ENCODE peak calls at places on chromosomes 16 and 17, in six cellular contexts. H is activated CD8-positive, alpha-beta memory T cell treated with anti-CD3 and anti-CD28 coated beads, Interleukin-2, amount 10 ng/mL, durations not matched to agents 7 days and 5 days; R is ELF-1; S is pulmonary artery endothelial cell; C is stimulated activated CD4-positive, alpha-beta T cell treated with anti-CD3 and anti-CD28 coated beads, Interleukin-1b, Interleukin-23, amount 100 ng/mL, for 1 hour; T is lung. K is an unnamed sample.

GRCh38 chr16:87012954-87013938 is 303.9 kb downstream of the C16orf95 start:
- DNase-seq in H (no peak), R (peak), S (no peak), C (no peak), T (no peak), K (no peak)

GRCh38 chr16:266258-267164 is 9.2 kb downstream of the RGS11 start:
- DNase-seq in H (no peak), R (no peak), S (no peak), C (no peak), T (no peak), K (no peak)

GRCh38 chr16:19223235-19223847 is 55.3 kb downstream of the SYT17 start:
- DNase-seq in H (peak), R (peak), S (no peak), C (no peak), T (no peak), K (no peak)

GRCh38 chr17:82384730-82385429 is 13.3 kb downstream of the UTS2R start:
- DNase-seq in H (no peak), R (peak), S (no peak), C (no peak), T (peak), K (no peak)

GRCh38 chr16:89201467-89202377 is 1.4 kb upstream of the SLC22A31 start:
- DNase-seq in H (peak), R (peak), S (no peak), C (peak), T (peak), K (peak)

GRCh38 chr17:56982312-56982711 is 4.4 kb downstream of the SCPEP1 start:
- DNase-seq in H (peak), R (no peak), S (no peak), C (no peak), T (no peak), K (no peak)

GRCh38 chr17:63828936-63829335 is 1.5 kb upstream of the FTSJ3 start:
- DNase-seq in H (no peak), R (no peak), S (no peak), C (no peak), T (no peak), K (no peak)

GRCh38 chr16:22007159-22007508 is 777 bp upstream of the MOSMO start:
- DNase-seq in H (no peak), R (no peak), S (no peak), C (no peak), T (no peak), K (no peak)

GRCh38 chr17:1724869-1725641 is 551 bp downstream of the WDR81 start:
- DNase-seq in H (no peak), R (no peak), S (no peak), C (no peak), T (no peak), K (no peak)

GRCh38 chr16:26680671-26681070 is 386.1 kb upstream of the C16orf82 start:
- DNase-seq in H (no peak), R (no peak), S (no peak), C (no peak), T (no peak), K (no peak)

GRCh38 chr16:8931864-8932263 is 31.8 kb downstream of the USP7 start:
- DNase-seq in H (peak), R (peak), S (peak), C (peak), T (no peak), K (no peak)

GRCh38 chr16:2664522-2665096 is 17.7 kb upstream of the KCTD5 start:
- DNase-seq in H (no peak), R (no peak), S (no peak), C (no peak), T (no peak), K (no peak)

GRCh38 chr17:77958716-77959215 is 263 bp downstream of the TNRC6C start:
- DNase-seq in H (no peak), R (no peak), S (no peak), C (no peak), T (no peak), K (no peak)

GRCh38 chr16:50812876-50813466 is 71.1 kb downstream of the CYLD start:
- DNase-seq in H (no peak), R (no peak), S (no peak), C (no peak), T (peak), K (no peak)

GRCh38 chr17:14169901-14170300 is 66.8 kb downstream of the CDRT15 start:
- DNase-seq in H (no peak), R (no peak), S (no peak), C (no peak), T (no peak), K (no peak)

K was measured in D721Med.